ENCODE peak calls at places on chromosomes 7 and 10, in five cellular contexts. N is Calu3; Z is SW 1271; U is stimulated activated CD8-positive, alpha-beta memory T cell treated with anti-CD3 and anti-CD28 coated beads, Interleukin-15, amount 100 ng/mL, for 1 hour; K is HFFc6. H is an unnamed sample.

GRCh38 chr7:158735935-158736334 is 31.3 kb upstream of the NCAPG2 start:
- DNase-seq in K (no peak), Z (no peak), U (no peak), N (no peak), H (no peak)

GRCh38 chr7:70190266-70190665 is 592.0 kb downstream of the AUTS2 start:
- DNase-seq in U (no peak), N (no peak), Z (no peak), K (no peak), H (no peak)

GRCh38 chr10:46264737-46265368 is 21.9 kb upstream of the ANTXRL start:
- DNase-seq in U (no peak), K (no peak), Z (no peak), N (no peak), H (no peak)

GRCh38 chr10:1230592-1231275 is 174.5 kb downstream of the WDR37 start:
- DNase-seq in Z (no peak), K (no peak), N (no peak), U (no peak), H (no peak)

GRCh38 chr7:53996856-53997255 is 545.3 kb upstream of the VSTM2A start:
- DNase-seq in K (no peak), Z (no peak), N (no peak), U (no peak), H (no peak)

GRCh38 chr10:6300784-6301180 is 98.0 kb downstream of the PFKFB3 start:
- DNase-seq in Z (no peak), K (no peak), U (no peak), N (no peak), H (no peak)

GRCh38 chr10:78717200-78717599 is 351.6 kb upstream of the ZMIZ1 start:
- DNase-seq in U (no peak), K (peak), N (no peak), Z (no peak), H (no peak)

GRCh38 chr7:23863209-23863798 is 153.3 kb downstream of the STK31 start:
- DNase-seq in U (no peak), N (peak), K (peak), Z (peak), H (peak)

GRCh38 chr10:127884501-127884900 is 8.2 kb downstream of the CLRN3 start:
- DNase-seq in K (no peak), Z (no peak), N (no peak), U (no peak), H (no peak)

GRCh38 chr10:3852147-3852904 is 67.3 kb upstream of the KLF6 start:
- DNase-seq in N (peak), K (peak), Z (peak), U (peak), H (peak)

GRCh38 chr10:7251696-7252465 is 159.0 kb downstream of the SFMBT2 start:
- DNase-seq in K (no peak), N (no peak), Z (no peak), U (no peak), H (no peak)

GRCh38 chr7:55245271-55245723 is 119.8 kb upstream of the LANCL2 start:
- DNase-seq in Z (no peak), U (no peak), K (peak), N (peak), H (peak)

GRCh38 chr7:139389774-139390173 is 30.1 kb downstream of the LUC7L2 start:
- DNase-seq in U (no peak), N (no peak), Z (no peak), K (no peak), H (no peak)

GRCh38 chr10:11189581-11190376 is 172.1 kb downstream of the CELF2 start:
- DNase-seq in K (no peak), U (no peak), N (no peak), Z (no peak), H (no peak)

GRCh38 chr10:70515035-70515702 is 36.6 kb downstream of the PALD1 start:
- DNase-seq in U (no peak), N (no peak), Z (no peak), K (no peak), H (no peak)

GRCh38 chr7:91347288-91347687 is 83.1 kb downstream of the FZD1 start:
- DNase-seq in Z (no peak), N (no peak), K (no peak), U (no peak), H (peak)

GRCh38 chr7:123749537-123749857 is 694 bp upstream of the WASL start:
- DNase-seq in Z (peak), N (no peak), U (no peak), K (peak), H (peak)

GRCh38 chr10:14717570-14717969 is 57.1 kb downstream of the FAM107B start:
- DNase-seq in N (no peak), U (no peak), K (no peak), Z (no peak), H (no peak)

GRCh38 chr7:43469051-43469450 is 113.9 kb upstream of the STK17A start:
- DNase-seq in U (no peak), K (no peak), Z (no peak), N (no peak), H (no peak)

GRCh38 chr7:22647451-22648257 is 79.3 kb upstream of the IL6 start:
- DNase-seq in N (no peak), K (peak), U (no peak), Z (no peak), H (no peak)

GRCh38 chr7:144784943-144785342 is 50.9 kb downstream of the TPK1 start:
- DNase-seq in U (no peak), N (no peak), K (no peak), Z (no peak), H (no peak)

GRCh38 chr10:13969792-13970140 is 361.0 kb downstream of the FRMD4A start:
- DNase-seq in N (no peak), Z (no peak), U (no peak), K (no peak), H (no peak)

GRCh38 chr10:120014031-120014430 is 121.5 kb downstream of the SEC23IP start:
- DNase-seq in U (no peak), K (no peak), Z (no peak), N (no peak), H (no peak)

GRCh38 chr10:11442001-11442773 is 169.3 kb downstream of the USP6NL start:
- DNase-seq in U (no peak), Z (no peak), K (no peak), N (no peak), H (no peak)

GRCh38 chr10:69837261-69837660 is 35.6 kb downstream of the COL13A1 start:
- DNase-seq in K (no peak), U (no peak), N (no peak), Z (no peak), H (no peak)

GRCh38 chr7:132653364-132653930 is 77.2 kb upstream of the PLXNA4 start:
- DNase-seq in U (no peak), Z (no peak), K (no peak), N (no peak), H (no peak)

GRCh38 chr10:106107711-106108110 is 1056.8 kb downstream of the SORCS1 start:
- DNase-seq in K (no peak), Z (no peak), N (no peak), U (no peak), H (no peak)

GRCh38 chr10:5545426-5545777 is 20.6 kb downstream of the CALML3 start:
- DNase-seq in K (no peak), Z (no peak), N (no peak), U (no peak), H (no peak)

GRCh38 chr7:38398725-38399321 is 125.4 kb upstream of the TARP start:
- DNase-seq in K (peak), U (peak), N (peak), Z (no peak), H (peak)

GRCh38 chr10:17001297-17001744 is 128.3 kb downstream of the CUBN start:
- DNase-seq in U (no peak), K (peak), N (no peak), Z (no peak), H (no peak)

GRCh38 chr7:133315332-133316040 is 62.6 kb downstream of the EXOC4 start:
- DNase-seq in N (no peak), Z (no peak), U (no peak), K (peak), H (no peak)